ENCODE peak calls at places on chromosomes 5 and 9, in ten cellular contexts. Q is suprapubic skin, T is aorta, E is heart left ventricle, N is body of pancreas, S is tibial nerve, I is psoas muscle, M is endodermal cell, P is tibial artery, R is neural progenitor cell. C is an unnamed sample.

GRCh38 chr5:93240228-93240834 is 340.7 kb downstream of the NR2F1-AS1 start:
- DNase-seq in Q (no peak), T (no peak), E (no peak), N (no peak), S (no peak), I (no peak), M (no peak), P (no peak), R (no peak), C (no peak)

GRCh38 chr5:264346-264745 is 7.1 kb upstream of the PDCD6 start:
- DNase-seq in Q (no peak), T (no peak), E (no peak), N (no peak), S (no peak), I (no peak), M (no peak), P (no peak), R (no peak), C (no peak)

GRCh38 chr5:321726-322251 is 275 bp downstream of the AHRR start:
- DNase-seq in Q (peak; percentile 55), T (no peak), E (no peak), N (no peak), S (no peak), I (no peak), M (no peak), P (no peak), R (no peak), C (peak; percentile 28)

GRCh38 chr5:139895647-139896046 is 100.0 kb downstream of the PSD2 start:
- DNase-seq in Q (no peak), T (no peak), E (peak; percentile 46), N (peak; percentile 50), S (no peak), I (no peak), M (no peak), P (no peak), R (no peak), C (peak; percentile 69)

GRCh38 chr5:9733456-9733855 is 103.3 kb upstream of the TAS2R1 start:
- DNase-seq in Q (no peak), T (no peak), E (no peak), N (no peak), S (no peak), I (no peak), M (no peak), P (no peak), R (no peak), C (no peak)

GRCh38 chr5:2133936-2134335 is 251.2 kb upstream of the IRX4 start:
- DNase-seq in Q (no peak), T (no peak), E (no peak), N (no peak), S (no peak), I (no peak), M (no peak), P (no peak), R (no peak), C (no peak)

GRCh38 chr9:19934301-19934868 is 145.5 kb upstream of the SLC24A2 start:
- DNase-seq in Q (peak; percentile 67), T (peak; percentile 78), E (peak; percentile 35), N (peak; percentile 15), S (peak; percentile 17), I (peak; percentile 26), M (peak; percentile 81), P (peak; percentile 36), R (peak; percentile 45), C (peak; percentile 60)

GRCh38 chr5:66255702-66256101 is 111.6 kb downstream of the SREK1 start:
- DNase-seq in Q (no peak), T (no peak), E (no peak), N (no peak), S (no peak), I (no peak), M (no peak), P (no peak), R (no peak), C (no peak)

GRCh38 chr5:160269017-160269416 is 39.7 kb downstream of the FABP6 start:
- DNase-seq in Q (peak; percentile 88), T (peak; percentile 90), E (peak; percentile 96), N (peak; percentile 73), S (peak; percentile 54), I (peak; percentile 79), M (no peak), P (peak; percentile 78), R (no peak), C (peak; percentile 92)

GRCh38 chr9:127773981-127774380 is 4.5 kb downstream of the SH2D3C start:
- DNase-seq in Q (no peak), T (no peak), E (no peak), N (no peak), S (no peak), I (no peak), M (no peak), P (no peak), R (no peak), C (no peak)

GRCh38 chr9:89649045-89649691 is 44.4 kb downstream of the GADD45G start:
- DNase-seq in Q (no peak), T (no peak), E (no peak), N (no peak), S (no peak), I (no peak), M (no peak), P (no peak), R (no peak), C (no peak)

GRCh38 chr5:14532180-14532579 is 49.4 kb upstream of the OTULINL start:
- DNase-seq in Q (no peak), T (no peak), E (no peak), N (no peak), S (no peak), I (no peak), M (no peak), P (no peak), R (no peak), C (no peak)

GRCh38 chr9:69223605-69224004 is 49.5 kb downstream of the TJP2 start:
- DNase-seq in Q (no peak), T (no peak), E (peak; percentile 45), N (peak; percentile 16), S (no peak), I (no peak), M (peak; percentile 92), P (no peak), R (peak; percentile 73), C (no peak)

GRCh38 chr5:2756211-2756746 is 4.8 kb upstream of the IRX2 start:
- DNase-seq in Q (peak; percentile 86), T (no peak), E (no peak), N (no peak), S (no peak), I (no peak), M (peak; percentile 93), P (no peak), R (peak; percentile 82), C (no peak)

GRCh38 chr5:175146733-175147132 is 297.2 kb downstream of the DRD1 start:
- DNase-seq in Q (no peak), T (no peak), E (no peak), N (no peak), S (no peak), I (no peak), M (no peak), P (no peak), R (no peak), C (no peak)

GRCh38 chr5:158133369-158133768 is 274.4 kb upstream of the CLINT1 start:
- DNase-seq in Q (no peak), T (no peak), E (no peak), N (no peak), S (no peak), I (no peak), M (no peak), P (no peak), R (no peak), C (no peak)

GRCh38 chr9:88991066-88992030 is at the start of gene S1PR3:
- DNase-seq in Q (peak; percentile 75), T (peak; percentile 92), E (peak; percentile 81), N (peak; percentile 52), S (peak; percentile 31), I (peak; percentile 58), M (peak; percentile 92), P (peak; percentile 43), R (peak; percentile 89), C (peak; percentile 87)

GRCh38 chr9:96619109-96619435 is 571 bp downstream of the CDC14B start:
- DNase-seq in Q (peak; percentile 62), T (peak; percentile 79), E (no peak), N (peak; percentile 17), S (no peak), I (peak; percentile 26), M (peak; percentile 59), P (no peak), R (no peak), C (peak; percentile 61)

GRCh38 chr9:89021154-89021803 is 30.0 kb downstream of the S1PR3 start:
- DNase-seq in Q (peak; percentile 75), T (no peak), E (peak; percentile 62), N (peak; percentile 29), S (peak; percentile 34), I (peak; percentile 49), M (no peak), P (peak; percentile 72), R (no peak), C (no peak)

DNA sequence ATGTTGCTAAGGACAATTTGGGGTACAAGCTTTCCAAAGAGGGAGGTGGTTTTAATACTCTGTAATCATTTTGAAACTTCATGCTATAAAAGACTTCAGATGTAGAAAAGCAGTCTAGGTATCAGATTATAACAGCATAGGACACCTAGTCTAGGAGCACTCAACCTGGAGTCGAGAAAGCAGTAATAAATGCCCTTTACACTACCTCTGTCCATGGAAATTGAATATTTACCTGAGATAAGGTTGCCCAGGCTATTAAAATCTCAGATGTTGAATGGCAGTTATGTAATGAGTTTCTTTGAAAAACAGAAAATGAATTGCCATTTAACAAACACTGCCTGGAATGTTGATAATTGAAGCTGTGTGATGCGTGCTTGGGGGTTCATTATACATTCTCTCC is 561.8 kb upstream of the DMAC1 start:
- DNase-seq in Q (no peak), T (no peak), E (no peak), N (no peak), S (no peak), I (no peak), M (no peak), P (no peak), R (no peak), C (no peak)
- H3K9me3 ChIP-seq in Q (no peaks in the 10 kb centered on the region), T (no peaks in the 10 kb centered on the region), E (no peaks in the 10 kb centered on the region), N (no peaks in the 10 kb centered on the region), S (no peaks in the 10 kb centered on the region), I (no peaks in the 10 kb centered on the region), M (no peaks in the 10 kb centered on the region), P (no peaks in the 10 kb centered on the region), R (no peaks in the 10 kb centered on the region), C (no peaks in the 10 kb centered on the region)

GRCh38 chr9:98104445-98104881 is 14.6 kb downstream of the TRIM14 start:
- DNase-seq in Q (peak; percentile 53), T (peak; percentile 30), E (no peak), N (no peak), S (no peak), I (no peak), M (peak; percentile 27), P (no peak), R (no peak), C (no peak)
- H3K27ac ChIP-seq in Q (no peak overlapping the region), T (no peak overlapping the region), E (no peak overlapping the region), N (no peak overlapping the region), S (peak overlapping the region; percentile 59), I (no peak overlapping the region), M (no peak overlapping the region), P (no peak overlapping the region), R (no peak overlapping the region), C (no peak overlapping the region)

GRCh38 chr9:109283012-109283411 is 37.8 kb downstream of the EPB41L4B start:
- DNase-seq in Q (no peak), T (no peak), E (no peak), N (no peak), S (no peak), I (no peak), M (no peak), P (no peak), R (no peak), C (no peak)
- H3K27me3 ChIP-seq in Q (no peaks in the 10 kb centered on the region), T (no peaks in the 10 kb centered on the region), E (no peaks in the 10 kb centered on the region), N (no peaks in the 10 kb centered on the region), S (no peaks in the 10 kb centered on the region), I (no peaks in the 10 kb centered on the region), M (no peaks in the 10 kb centered on the region), P (peaks cover 3% of the 10 kb centered on the region), R (no peaks in the 10 kb centered on the region), C (no peaks in the 10 kb centered on the region)

GRCh38 chr9:9973062-9973461 is 639.7 kb downstream of the PTPRD start:
- DNase-seq in Q (no peak), T (no peak), E (no peak), N (no peak), S (no peak), I (no peak), M (no peak), P (no peak), R (peak; percentile 6), C (no peak)
- H3K9me3 ChIP-seq in Q (no peaks in the 10 kb centered on the region), T (no peaks in the 10 kb centered on the region), E (no peaks in the 10 kb centered on the region), N (no peaks in the 10 kb centered on the region), S (no peaks in the 10 kb centered on the region), I (no peaks in the 10 kb centered on the region), M (no peaks in the 10 kb centered on the region), P (no peaks in the 10 kb centered on the region), R (no peaks in the 10 kb centered on the region), C (no peaks in the 10 kb centered on the region)

C was measured in right cardiac atrium.